ENCODE peak calls at places on chromosome 2, in eight cellular contexts. C, J, A, Z, T, D, W and K are unnamed samples.

GRCh38 chr2:26970928-26971627 is 641 bp downstream of the MAPRE3 start:
- DNase-seq in C (no peak), J (peak), A (no peak), Z (peak), T (no peak), D (peak), W (no peak), K (no peak)

GRCh38 chr2:79393806-79394484 is 118.9 kb upstream of the CTNNA2 start:
- DNase-seq in C (no peak), J (no peak), A (no peak), Z (no peak), T (no peak), D (no peak), W (no peak), K (no peak)

GRCh38 chr2:113028112-113028511 is 22.9 kb downstream of the IL36A start:
- DNase-seq in C (no peak), J (no peak), A (no peak), Z (no peak), T (no peak), D (no peak), W (no peak), K (no peak)

GRCh38 chr2:26462511-26463251 is 15.2 kb downstream of the OTOF start:
- DNase-seq in C (no peak), J (peak), A (no peak), Z (peak), T (no peak), D (peak), W (no peak), K (no peak)

GRCh38 chr2:239828192-239828972 is 196.8 kb downstream of the NDUFA10 start:
- DNase-seq in C (no peak), J (no peak), A (no peak), Z (no peak), T (no peak), D (no peak), W (peak), K (no peak)

GRCh38 chr2:47690132-47690531 is 92.8 kb upstream of the MSH6 start:
- DNase-seq in C (no peak), J (no peak), A (no peak), Z (no peak), T (no peak), D (no peak), W (peak), K (no peak)

GRCh38 chr2:230716588-230716987 is 3.9 kb downstream of the CAB39 start:
- DNase-seq in C (no peak), J (no peak), A (no peak), Z (no peak), T (no peak), D (no peak), W (no peak), K (no peak)

GRCh38 chr2:132448771-132449170 is 32.2 kb downstream of the GPR39 start:
- DNase-seq in C (no peak), J (peak), A (no peak), Z (peak), T (no peak), D (no peak), W (no peak), K (no peak)

GRCh38 chr2:188360485-188361263 is 69.0 kb downstream of the GULP1 start:
- DNase-seq in C (no peak), J (no peak), A (no peak), Z (no peak), T (no peak), D (no peak), W (no peak), K (no peak)

GRCh38 chr2:96856776-96857673 is 791 bp downstream of the ANKRD39 start:
- DNase-seq in C (no peak), J (no peak), A (peak), Z (no peak), T (no peak), D (no peak), W (no peak), K (no peak)

GRCh38 chr2:141399270-141399669 is 731.5 kb downstream of the LRP1B start:
- DNase-seq in C (no peak), J (peak), A (no peak), Z (peak), T (no peak), D (peak), W (no peak), K (no peak)

GRCh38 chr2:128731994-128732650 is 413.5 kb upstream of the HS6ST1 start:
- DNase-seq in C (no peak), J (no peak), A (no peak), Z (no peak), T (no peak), D (no peak), W (no peak), K (no peak)

GRCh38 chr2:239118264-239118663 is 270.4 kb downstream of the TWIST2 start:
- DNase-seq in C (no peak), J (no peak), A (no peak), Z (no peak), T (no peak), D (no peak), W (no peak), K (no peak)

GRCh38 chr2:32061973-32062861 is 1.1 kb upstream of the SPAST start:
- DNase-seq in C (peak), J (peak), A (peak), Z (peak), T (peak), D (no peak), W (peak), K (no peak)

GRCh38 chr2:168245074-168245825 is 2.1 kb downstream of the STK39 start:
- DNase-seq in C (peak), J (no peak), A (no peak), Z (no peak), T (no peak), D (no peak), W (no peak), K (no peak)

GRCh38 chr2:12303181-12304030 is 413.3 kb upstream of the TRIB2 start:
- DNase-seq in C (peak), J (peak), A (no peak), Z (peak), T (no peak), D (no peak), W (no peak), K (no peak)

GRCh38 chr2:36886664-36887063 is 79.7 kb downstream of the STRN start:
- DNase-seq in C (no peak), J (no peak), A (no peak), Z (peak), T (no peak), D (no peak), W (no peak), K (no peak)

GRCh38 chr2:196335238-196335637 is 163.9 kb upstream of the STK17B start:
- DNase-seq in C (no peak), J (peak), A (no peak), Z (peak), T (no peak), D (peak), W (no peak), K (no peak)

GRCh38 chr2:96797066-96797625 is 18.9 kb upstream of the CNNM3 start:
- DNase-seq in C (no peak), J (no peak), A (no peak), Z (no peak), T (no peak), D (no peak), W (no peak), K (no peak)

GRCh38 chr2:45874324-45874723 is 222.8 kb downstream of the PRKCE start:
- DNase-seq in C (no peak), J (peak), A (no peak), Z (no peak), T (peak), D (no peak), W (no peak), K (no peak)

GRCh38 chr2:115414461-115414860 is 972.0 kb downstream of the DPP10 start:
- DNase-seq in C (no peak), J (peak), A (no peak), Z (no peak), T (no peak), D (no peak), W (no peak), K (no peak)